ENCODE peak calls at places on chromosomes 6 and 20, in four cellular contexts. A is H1, N is SK-N-SH, X is HCT116. Q is an unnamed sample.

GRCh38 chr6:131586544-131586943 is 13.5 kb downstream of the ARG1 start:
- DNase-seq in A (no peak), N (no peak), X (no peak), Q (no peak)

GRCh38 chr6:912871-913663 is 220.1 kb upstream of the EXOC2 start:
- DNase-seq in A (peak; percentile 39), X (peak; percentile 22), N (no peak), Q (peak; percentile 44)

GRCh38 chr20:52103469-52103910 is 88.1 kb downstream of the ZFP64 start:
- DNase-seq in A (peak; percentile 25), X (no peak), N (no peak), Q (peak; percentile 25)

GRCh38 chr6:106751501-106752252 is 122.3 kb downstream of the QRSL1 start:
- DNase-seq in A (no peak), N (no peak), X (no peak), Q (no peak)

GRCh38 chr6:99613398-99613704 is 6.7 kb downstream of the PRDM13 start:
- DNase-seq in A (no peak), N (peak; percentile 88), X (no peak), Q (no peak)

GRCh38 chr6:129440691-129441090 is 269.3 kb downstream of the ARHGAP18 start:
- DNase-seq in A (no peak), N (no peak), X (no peak), Q (peak; percentile 3)

GRCh38 chr20:215796-216195 is 11.3 kb upstream of the DEFB129 start:
- DNase-seq in A (no peak), X (no peak), N (no peak), Q (no peak)

GRCh38 chr6:119493980-119494379 is 144.4 kb upstream of the MAN1A1 start:
- DNase-seq in N (no peak), X (no peak), A (no peak), Q (no peak)

GRCh38 chr20:55103188-55103587 is 627.8 kb downstream of the DOK5 start:
- DNase-seq in N (no peak), X (no peak), A (no peak), Q (no peak)

GRCh38 chr20:13037727-13038126 is 29.0 kb downstream of the SPTLC3 start:
- DNase-seq in A (no peak), X (no peak), N (no peak), Q (no peak)

GRCh38 chr20:11376406-11376805 is 541.3 kb upstream of the BTBD3 start:
- DNase-seq in X (no peak), N (no peak), A (no peak), Q (no peak)

GRCh38 chr20:53344891-53345290 is 248.7 kb downstream of the ZNF217 start:
- DNase-seq in N (no peak), A (no peak), X (no peak), Q (no peak)

GRCh38 chr20:496126-496696 is 33.9 kb upstream of the TBC1D20 start:
- DNase-seq in N (no peak), X (no peak), A (no peak), Q (no peak)

GRCh38 chr20:62405108-62405980 is 1.7 kb downstream of the CABLES2 start:
- DNase-seq in A (no peak), N (peak; percentile 87), X (no peak), Q (no peak)

GRCh38 chr6:3494391-3495100 is 37.7 kb upstream of the SLC22A23 start:
- DNase-seq in A (no peak), N (no peak), X (no peak), Q (no peak)

GRCh38 chr20:38201356-38201755 is 36.3 kb upstream of the TGM2 start:
- DNase-seq in A (no peak), N (no peak), X (no peak), Q (no peak)

GRCh38 chr6:151009576-151009975 is 144.1 kb downstream of the MTHFD1L start:
- DNase-seq in A (peak; percentile 34), X (no peak), N (no peak), Q (peak; percentile 47)

GRCh38 chr6:28354688-28355554 is 5.2 kb downstream of the ZKSCAN3 start:
- DNase-seq in N (no peak), X (no peak), A (no peak), Q (no peak)

GRCh38 chr6:130163261-130163660 is 59.5 kb downstream of the SAMD3 start:
- DNase-seq in A (no peak), N (no peak), X (no peak), Q (no peak)

GRCh38 chr6:141587482-141588266 is 545.1 kb upstream of the GJE1 start:
- DNase-seq in X (no peak), A (no peak), N (no peak), Q (no peak)

GRCh38 chr6:140269766-140270165 is 895.3 kb upstream of the CITED2 start:
- DNase-seq in N (no peak), A (no peak), X (no peak), Q (no peak)

GRCh38 chr6:20455175-20456075 is 53.7 kb downstream of the E2F3 start:
- DNase-seq in X (no peak), N (no peak), A (no peak), Q (no peak)

GRCh38 chr6:15657290-15657689 is 5.5 kb downstream of the DTNBP1 start:
- DNase-seq in A (no peak), X (no peak), N (no peak), Q (no peak)

GRCh38 chr20:59253779-59254319 is 46.6 kb upstream of the EDN3 start:
- DNase-seq in X (no peak), N (peak; percentile 13), A (no peak), Q (no peak)

GRCh38 chr20:32603046-32603726 is 18.1 kb upstream of the NOL4L start:
- DNase-seq in A (no peak), N (no peak), X (no peak), Q (no peak)

GRCh38 chr6:17580518-17581048 is 19.5 kb upstream of the FAM8A1 start:
- DNase-seq in A (no peak), X (no peak), N (peak; percentile 64), Q (no peak)

GRCh38 chr6:168192195-168192900 is 113.3 kb upstream of the FRMD1 start:
- DNase-seq in N (peak; percentile 14), A (no peak), X (no peak), Q (no peak)

GRCh38 chr20:6664574-6664973 is 102.9 kb upstream of the BMP2 start:
- DNase-seq in A (no peak), N (no peak), X (no peak), Q (no peak)

GRCh38 chr6:123091091-123091895 is 95.3 kb downstream of the CLVS2 start:
- DNase-seq in N (peak; percentile 20), X (no peak), A (no peak), Q (no peak)

GRCh38 chr6:20403766-20404640 is 2.3 kb downstream of the E2F3 start:
- DNase-seq in A (no peak), X (peak; percentile 12), N (peak; percentile 66), Q (no peak)

GRCh38 chr6:140774080-140774505 is 1358.6 kb upstream of the GJE1 start:
- DNase-seq in A (no peak), X (peak; percentile 4), N (no peak), Q (no peak)

GRCh38 chr6:57147401-57147800 is 24.7 kb upstream of the BAG2 start:
- DNase-seq in A (no peak), X (no peak), N (no peak), Q (no peak)
- TF ChIP-seq YY1 in A (no peak), X (no peak), N (no peak), Q (no peak)

DNA sequence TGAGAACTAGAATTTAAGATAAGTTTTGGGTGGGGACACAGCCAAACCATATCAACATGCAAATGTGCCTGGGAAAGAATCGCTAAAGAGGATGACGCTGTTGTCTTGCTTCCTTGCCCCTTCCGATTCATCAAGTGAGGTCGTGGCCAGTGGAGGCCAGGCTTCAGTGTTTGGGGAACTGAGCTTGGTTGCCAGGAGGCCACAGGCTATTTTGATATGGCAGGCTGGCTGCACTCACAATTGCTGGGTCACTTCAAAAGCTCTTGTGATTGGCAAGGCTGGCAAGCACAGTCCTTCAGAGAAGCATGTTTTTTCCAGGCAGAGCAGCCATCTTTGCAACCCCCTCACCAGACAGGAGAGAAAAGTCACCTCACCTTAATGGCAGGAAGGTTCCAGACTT is 45.8 kb downstream of the SAMD5 start:
- DNase-seq in X (no peak), A (no peak), N (no peak), Q (no peak)
- TF ChIP-seq YY1 in X (no peak), A (no peak), N (no peak), Q (no peak)

GRCh38 chr6:158408013-158408412 is 95.7 kb downstream of the TULP4 start:
- DNase-seq in X (no peak), A (no peak), N (no peak), Q (no peak)

GRCh38 chr6:158408552-158409130 is 96.4 kb downstream of the TULP4 start:
- DNase-seq in N (peak; percentile 61), A (no peak), X (no peak), Q (no peak)

GRCh38 chr6:158410784-158411183 is 98.5 kb downstream of the TULP4 start:
- DNase-seq in N (no peak), X (no peak), A (no peak), Q (no peak)

GRCh38 chr6:158411998-158412397 is 99.7 kb downstream of the TULP4 start:
- DNase-seq in X (peak; percentile 48), A (no peak), N (no peak), Q (no peak)

DNA sequence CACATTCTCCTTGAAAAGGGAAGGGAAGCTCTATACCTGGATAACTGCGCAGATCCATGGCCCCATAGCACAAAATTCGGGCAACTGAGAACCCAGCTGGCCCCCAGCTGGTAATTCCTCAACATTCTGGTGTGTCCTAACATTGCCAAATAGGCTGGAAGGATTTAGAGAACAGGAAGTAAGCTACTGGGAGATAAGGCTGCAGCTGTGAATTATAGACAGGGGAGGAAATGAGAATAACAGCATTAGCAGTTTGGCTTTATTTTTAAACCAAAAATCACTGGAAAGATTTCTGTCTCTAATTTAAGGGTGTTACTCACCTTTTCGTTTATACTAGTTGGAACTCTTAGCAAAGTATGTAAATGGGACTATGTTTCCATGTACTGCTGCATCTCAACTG is 97.2 kb downstream of the TULP4 start:
- DNase-seq in N (peak; percentile 52), X (no peak), A (no peak), Q (no peak)
- TF ChIP-seq YY1 in N (no peak), X (no peak), A (no peak), Q (no peak)

DNA sequence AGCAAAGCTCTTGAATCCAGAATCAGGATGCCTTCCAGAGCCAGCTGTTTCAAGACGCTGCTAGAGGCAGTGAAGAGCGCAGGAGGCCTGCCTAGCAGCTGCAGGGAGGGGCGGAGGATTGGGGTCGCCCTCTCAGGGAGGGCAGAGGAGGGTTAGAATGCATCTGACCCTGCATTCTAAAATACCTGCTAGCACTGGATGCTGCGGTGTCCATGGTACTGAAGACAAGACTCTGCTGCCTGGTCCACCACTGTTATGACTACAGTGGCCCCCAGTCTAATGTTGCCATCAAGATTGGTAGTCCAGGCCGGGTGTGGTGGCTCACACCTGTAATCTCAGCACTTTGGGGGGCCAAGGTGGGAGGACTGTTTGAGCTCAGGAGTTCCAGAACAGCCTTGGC is 193.7 kb upstream of the PROKR2 start:
- DNase-seq in N (no peak), X (no peak), A (peak; percentile 10), Q (no peak)
- TF ChIP-seq YY1 in N (no peak), X (no peak), A (no peak), Q (no peak)